ENCODE peak calls at places on chromosomes 11 and 22, in ten cellular contexts. A is GM10248, S is cerebellar nuclear complex, F is neural progenitor cell, C is RWPE1, T is HEK293T, M is M059J, L is endothelial cell, I is fibroblast of mammary gland, G is neural crest cell. W is an unnamed sample.

GRCh38 chr22:50641696-50642607 is 14.0 kb upstream of the ARSA start:
- DNase-seq in A (no peak), S (no peak), F (peak; percentile 82), C (no peak), T (no peak), M (no peak), L (no peak), I (peak; percentile 29), G (peak; percentile 65), W (peak; percentile 21)

GRCh38 chr11:93574821-93575220 is 31.6 kb upstream of the SMCO4 start:
- DNase-seq in A (no peak), S (no peak), F (no peak), C (no peak), T (no peak), M (no peak), L (no peak), I (no peak), G (no peak), W (no peak)

GRCh38 chr11:70760416-70761020 is 362.2 kb downstream of the CTTN start:
- DNase-seq in A (no peak), S (no peak), F (no peak), C (peak; percentile 40), T (no peak), M (no peak), L (no peak), I (no peak), G (no peak), W (no peak)

GRCh38 chr11:70073881-70074371 is 4.2 kb upstream of the ANO1 start:
- DNase-seq in A (peak; percentile 68), S (no peak), F (no peak), C (no peak), T (no peak), M (peak; percentile 81), L (no peak), I (peak; percentile 27), G (no peak), W (no peak)

GRCh38 chr22:42277988-42278776 is 7.7 kb upstream of the TCF20 start:
- DNase-seq in A (no peak), S (no peak), F (peak; percentile 71), C (peak; percentile 5), T (no peak), M (no peak), L (peak; percentile 27), I (no peak), G (no peak), W (no peak)

GRCh38 chr11:119085523-119085878 is 820 bp downstream of the HMBS start:
- DNase-seq in A (peak; percentile 34), S (no peak), F (peak; percentile 34), C (no peak), T (no peak), M (no peak), L (no peak), I (no peak), G (no peak), W (no peak)

GRCh38 chr11:83472328-83472727 is 186.2 kb upstream of the CCDC90B start:
- DNase-seq in A (no peak), S (no peak), F (no peak), C (no peak), T (no peak), M (no peak), L (no peak), I (no peak), G (no peak), W (no peak)

GRCh38 chr22:49577168-49578060 is 250.3 kb downstream of the BRD1 start:
- DNase-seq in A (no peak), S (no peak), F (no peak), C (no peak), T (no peak), M (no peak), L (no peak), I (no peak), G (no peak), W (no peak)

W was measured in EH.